ENCODE peak calls at places on chromosomes 4 and X, in ten cellular contexts. T is foreskin keratinocyte, Q is MM.1S, O is endodermal cell, S is GM23248, R is uterus, C is H1, M is cardiac muscle cell, Y is tibial artery, K is PC-3. J is an unnamed sample.

GRCh38 chr4:125432078-125432477 is 117.3 kb downstream of the FAT4 start:
- DNase-seq in T (no peak), Q (no peak), O (peak; percentile 83), S (peak; percentile 7), R (no peak), C (peak; percentile 25), M (peak; percentile 45), Y (no peak), K (no peak), J (no peak)

GRCh38 chrX:121571333-121571732 is 523.9 kb downstream of the GLUD2 start:
- DNase-seq in T (no peak), Q (peak; percentile 11), O (no peak), S (no peak), R (no peak), C (no peak), M (no peak), Y (no peak), K (peak; percentile 2), J (no peak)

GRCh38 chr4:162011039-162011438 is 152.8 kb downstream of the FSTL5 start:
- DNase-seq in T (no peak), Q (no peak), O (no peak), S (no peak), R (no peak), C (no peak), M (peak; percentile 12), Y (no peak), K (no peak), J (no peak)

GRCh38 chrX:18360867-18361266 is 6.4 kb upstream of the SCML2 start:
- DNase-seq in T (no peak), Q (no peak), O (no peak), S (peak; percentile 55), R (no peak), C (no peak), M (no peak), Y (no peak), K (peak; percentile 68), J (no peak)

GRCh38 chrX:3638280-3638873 is 75.1 kb downstream of the PRKX start:
- DNase-seq in T (no peak), Q (peak; percentile 23), O (peak; percentile 81), S (peak; percentile 58), R (no peak), C (no peak), M (peak; percentile 53), Y (no peak), K (peak; percentile 66), J (no peak)

GRCh38 chr4:84573738-84574720 is 8.9 kb upstream of the CDS1 start:
- DNase-seq in T (peak; percentile 60), Q (no peak), O (no peak), S (peak; percentile 54), R (no peak), C (no peak), M (no peak), Y (no peak), K (peak; percentile 57), J (no peak)

GRCh38 chr4:77662396-77662795 is 56.8 kb downstream of the CXCL13 start:
- DNase-seq in T (no peak), Q (no peak), O (no peak), S (no peak), R (no peak), C (no peak), M (no peak), Y (no peak), K (no peak), J (no peak)

GRCh38 chr4:1336079-1336478 is 10.9 kb upstream of the UVSSA start:
- DNase-seq in T (peak; percentile 15), Q (no peak), O (no peak), S (peak; percentile 46), R (no peak), C (no peak), M (peak; percentile 52), Y (no peak), K (no peak), J (no peak)

GRCh38 chr4:176034498-176034897 is 31.1 kb upstream of the WDR17 start:
- DNase-seq in T (no peak), Q (peak; percentile 48), O (no peak), S (peak; percentile 63), R (peak; percentile 33), C (no peak), M (peak; percentile 59), Y (no peak), K (peak; percentile 51), J (no peak)

GRCh38 chrX:77017093-77017492 is 430.1 kb upstream of the FGF16 start:
- DNase-seq in T (no peak), Q (no peak), O (no peak), S (no peak), R (no peak), C (no peak), M (no peak), Y (peak; percentile 77), K (no peak), J (no peak)

GRCh38 chrX:49878834-49879655 is at the start of gene USP27X:
- DNase-seq in T (peak; percentile 61), Q (peak; percentile 81), O (peak; percentile 88), S (peak; percentile 89), R (peak; percentile 84), C (peak; percentile 17), M (peak; percentile 88), Y (peak; percentile 88), K (peak; percentile 78), J (no peak)

GRCh38 chr4:113901994-113902787 is 77.3 kb downstream of the ARSJ start:
- DNase-seq in T (no peak), Q (no peak), O (no peak), S (no peak), R (no peak), C (no peak), M (no peak), Y (no peak), K (peak; percentile 23), J (no peak)

GRCh38 chrX:22686138-22686541 is 313.6 kb upstream of the DDX53 start:
- DNase-seq in T (no peak), Q (no peak), O (peak; percentile 45), S (no peak), R (no peak), C (no peak), M (peak; percentile 81), Y (peak; percentile 74), K (peak; percentile 54), J (no peak)

GRCh38 chr4:133000012-133000411 is 149.1 kb upstream of the PCDH10 start:
- DNase-seq in T (peak; percentile 22), Q (peak; percentile 85), O (no peak), S (no peak), R (no peak), C (no peak), M (peak; percentile 50), Y (no peak), K (no peak), J (no peak)

GRCh38 chr4:82988323-82988832 is 22.2 kb downstream of the LIN54 start:
- DNase-seq in T (peak; percentile 7), Q (no peak), O (no peak), S (peak; percentile 82), R (no peak), C (no peak), M (no peak), Y (no peak), K (peak; percentile 19), J (no peak)

GRCh38 chr4:151865327-151865726 is 104.5 kb upstream of the GATB start:
- DNase-seq in T (no peak), Q (no peak), O (no peak), S (peak; percentile 22), R (peak; percentile 20), C (no peak), M (no peak), Y (peak; percentile 78), K (no peak), J (no peak)

GRCh38 chr4:80006935-80007744 is 65.9 kb downstream of the ANTXR2 start:
- DNase-seq in T (peak; percentile 16), Q (peak; percentile 67), O (no peak), S (no peak), R (peak; percentile 31), C (no peak), M (peak; percentile 81), Y (no peak), K (no peak), J (no peak)

GRCh38 chrX:134144231-134144630 is 92.8 kb upstream of the CCDC160 start:
- DNase-seq in T (no peak), Q (peak; percentile 36), O (no peak), S (peak; percentile 6), R (no peak), C (no peak), M (peak; percentile 21), Y (no peak), K (peak; percentile 51), J (no peak)

DNA sequence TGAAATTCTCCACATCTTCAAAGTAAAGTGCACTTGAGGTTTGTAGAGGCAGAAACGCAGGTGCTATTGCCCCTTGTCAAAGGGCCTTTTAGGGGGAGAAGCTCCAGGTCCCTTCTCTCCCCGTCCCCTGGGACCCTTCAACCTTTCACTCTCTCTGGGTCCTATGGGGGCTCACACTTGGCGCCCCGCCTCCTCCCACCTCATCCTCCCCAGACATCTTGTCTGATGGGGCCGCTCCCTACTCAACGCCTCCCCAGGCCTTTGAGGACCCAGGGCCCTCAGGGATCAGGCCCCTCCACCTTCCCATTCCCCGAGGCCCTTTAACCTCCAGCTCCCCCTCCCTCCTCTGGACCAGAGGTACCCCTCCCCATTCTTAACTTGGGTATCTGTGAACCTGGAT is 1.3 kb upstream of the HTRA3 start:
- DNase-seq in T (no peak), Q (no peak), O (no peak), S (no peak), R (no peak), C (no peak), M (no peak), Y (no peak), K (no peak), J (no peak)
- H3K4me1 ChIP-seq in T (no peaks in the 10 kb centered on the region), Q (no peaks in the 10 kb centered on the region), O (no peaks in the 10 kb centered on the region), S (peaks cover 3% of the 10 kb centered on the region), R (peaks cover 12% of the 10 kb centered on the region), C (no peaks in the 10 kb centered on the region), M (peaks cover 19% of the 10 kb centered on the region), Y (no peaks in the 10 kb centered on the region), K (no peaks in the 10 kb centered on the region), J (peaks cover 60% of the 10 kb centered on the region)

GRCh38 chrX:129956145-129956544 is 26.3 kb upstream of the BCORL1 start:
- DNase-seq in T (no peak), Q (no peak), O (no peak), S (no peak), R (no peak), C (no peak), M (no peak), Y (no peak), K (no peak), J (no peak)
- H3K4me1 ChIP-seq in T (no peaks in the 10 kb centered on the region), Q (no peaks in the 10 kb centered on the region), O (no peaks in the 10 kb centered on the region), S (no peaks in the 10 kb centered on the region), R (no peaks in the 10 kb centered on the region), C (no peaks in the 10 kb centered on the region), M (peaks cover 3% of the 10 kb centered on the region), Y (no peaks in the 10 kb centered on the region), K (peaks cover 3% of the 10 kb centered on the region), J (peaks cover 26% of the 10 kb centered on the region)

DNA sequence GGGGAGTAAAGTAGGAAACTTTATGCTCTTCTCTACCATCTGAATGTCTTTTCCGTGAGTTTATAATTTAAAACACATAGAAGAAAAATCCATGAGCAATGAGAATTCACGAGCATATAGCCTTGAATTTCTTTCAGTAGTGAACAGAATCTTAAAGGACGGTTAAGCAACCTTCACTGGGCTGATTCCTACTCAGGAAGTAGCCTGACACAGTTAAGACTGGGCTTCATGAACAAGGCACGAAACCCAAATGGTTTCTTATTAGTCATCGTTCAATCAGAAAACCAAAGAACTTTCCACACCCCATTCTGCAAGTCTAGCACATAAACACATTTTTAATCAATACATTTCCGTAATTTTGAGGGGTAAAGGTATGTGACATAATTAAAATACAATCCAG is 95.8 kb downstream of the SH3KBP1 start:
- DNase-seq in T (no peak), Q (no peak), O (no peak), S (peak; percentile 86), R (no peak), C (no peak), M (peak; percentile 65), Y (no peak), K (no peak), J (no peak)
- H3K4me1 ChIP-seq in T (peaks cover 3% of the 10 kb centered on the region), Q (no peaks in the 10 kb centered on the region), O (no peaks in the 10 kb centered on the region), S (peaks cover 26% of the 10 kb centered on the region), R (no peaks in the 10 kb centered on the region), C (no peaks in the 10 kb centered on the region), M (no peaks in the 10 kb centered on the region), Y (no peaks in the 10 kb centered on the region), K (peaks cover 7% of the 10 kb centered on the region), J (no peaks in the 10 kb centered on the region)

GRCh38 chr4:13540446-13541175 is 3.7 kb downstream of the NKX3-2 start:
- DNase-seq in T (no peak), Q (no peak), O (peak; percentile 49), S (no peak), R (no peak), C (no peak), M (no peak), Y (no peak), K (no peak), J (peak; percentile 64)
- H3K4me1 ChIP-seq in T (peaks cover 5% of the 10 kb centered on the region), Q (no peaks in the 10 kb centered on the region), O (no peaks in the 10 kb centered on the region), S (no peaks in the 10 kb centered on the region), R (no peaks in the 10 kb centered on the region), C (peaks cover 12% of the 10 kb centered on the region), M (peaks cover 8% of the 10 kb centered on the region), Y (peaks cover 18% of the 10 kb centered on the region), K (peaks cover 5% of the 10 kb centered on the region), J (peaks cover 41% of the 10 kb centered on the region)

J was measured in esophagus muscularis mucosa.